ENCODE peak calls at places on chromosomes 16 and 17, in four cellular contexts. H is HL-60, L is K562, S is GM12878. A is an unnamed sample.

GRCh38 chr17:38620551-38621277 is 15.0 kb upstream of the SRCIN1 start:
- DNase-seq in H (no peak), L (no peak), S (no peak), A (no peak)

GRCh38 chr16:67562918-67563707 is 787 bp downstream of the CTCF start:
- DNase-seq in L (peak), H (peak), S (no peak), A (peak)

GRCh38 chr17:48102700-48103378 is 1.6 kb upstream of the CBX1 start:
- DNase-seq in H (peak), S (no peak), L (no peak), A (no peak)

GRCh38 chr16:1825864-1826690 is 548 bp downstream of the HAGH start:
- DNase-seq in L (no peak), S (no peak), H (peak), A (peak)

GRCh38 chr16:1220841-1221627 is 4.0 kb downstream of the TPSG1 start:
- DNase-seq in L (no peak), S (no peak), H (no peak), A (no peak)

GRCh38 chr17:59838196-59838911 is 54.4 kb downstream of the TUBD1 start:
- DNase-seq in H (no peak), L (peak), S (no peak), A (no peak)

GRCh38 chr17:80101946-80102706 is 745 bp downstream of the GAA start:
- DNase-seq in S (no peak), L (peak), H (peak), A (peak)

GRCh38 chr17:36942631-36943125 is 5.4 kb downstream of the LHX1 start:
- DNase-seq in L (no peak), S (no peak), H (no peak), A (peak)

GRCh38 chr16:56388209-56388608 is 37.1 kb downstream of the AMFR start:
- DNase-seq in L (no peak), H (no peak), S (no peak), A (no peak)

GRCh38 chr16:180101-180920 is at the start of gene HBQ1:
- DNase-seq in H (no peak), L (peak), S (no peak), A (peak)

GRCh38 chr17:73957564-73957963 is 245.9 kb upstream of the RPL38 start:
- DNase-seq in S (no peak), H (no peak), L (no peak), A (peak)

GRCh38 chr17:61460796-61461585 is 8.8 kb downstream of the TBX4 start:
- DNase-seq in H (no peak), L (no peak), S (no peak), A (no peak)

GRCh38 chr16:69324013-69324531 is 6.3 kb downstream of the PDF start:
- DNase-seq in H (peak), S (no peak), L (peak), A (peak)

GRCh38 chr17:47239663-47240374 is 13.8 kb upstream of the ITGB3 start:
- DNase-seq in L (peak), H (peak), S (peak), A (peak)

GRCh38 chr16:57889960-57890751 is 80.8 kb downstream of the CNGB1 start:
- DNase-seq in S (no peak), H (no peak), L (no peak), A (no peak)

GRCh38 chr16:8886593-8887437 is 4.7 kb downstream of the LITAFD start:
- DNase-seq in L (no peak), H (no peak), S (no peak), A (no peak)

GRCh38 chr16:57316390-57317017 is 32.0 kb upstream of the PLLP start:
- DNase-seq in H (no peak), S (no peak), L (no peak), A (no peak)

GRCh38 chr16:23280483-23280967 is 21.6 kb upstream of the SCNN1B start:
- DNase-seq in H (no peak), S (no peak), L (no peak), A (no peak)

GRCh38 chr16:86337581-86338402 is 172.5 kb upstream of the FOXF1 start:
- DNase-seq in S (no peak), H (no peak), L (no peak), A (no peak)

GRCh38 chr17:50304781-50305404 is 30.6 kb downstream of the TMEM92 start:
- DNase-seq in H (no peak), L (no peak), S (no peak), A (no peak)

GRCh38 chr16:75062944-75063444 is 53.6 kb downstream of the LDHD start:
- DNase-seq in L (no peak), H (no peak), S (no peak), A (no peak)

GRCh38 chr17:50352072-50352692 is 6.3 kb downstream of the XYLT2 start:
- DNase-seq in S (no peak), H (no peak), L (no peak), A (no peak)

GRCh38 chr16:14286381-14287230 is 215.5 kb downstream of the MRTFB start:
- DNase-seq in H (no peak), S (no peak), L (no peak), A (no peak)

GRCh38 chr17:50060951-50061712 is 5.2 kb downstream of the ITGA3 start:
- DNase-seq in S (no peak), H (no peak), L (no peak), A (no peak)

GRCh38 chr17:77503916-77504651 is 363.3 kb downstream of the SEC14L1 start:
- DNase-seq in L (no peak), H (no peak), S (no peak), A (peak)

GRCh38 chr16:69924777-69925191 is 26.4 kb upstream of the CLEC18A start:
- DNase-seq in L (no peak), S (no peak), H (no peak), A (no peak)

GRCh38 chr17:45927247-45927646 is 32.9 kb downstream of the MAPT start:
- DNase-seq in L (no peak), H (no peak), S (no peak), A (no peak)

GRCh38 chr17:35044181-35044580 is 19.3 kb downstream of the RFFL start:
- DNase-seq in H (no peak), S (no peak), L (no peak), A (no peak)

GRCh38 chr17:38701504-38702165 is 3.4 kb upstream of the MLLT6 start:
- DNase-seq in L (peak), S (peak), H (peak), A (no peak)

GRCh38 chr16:64626771-64627170 is 495.1 kb downstream of the CDH11 start:
- DNase-seq in L (no peak), H (no peak), S (no peak), A (no peak)

GRCh38 chr17:48960834-48961515 is 7.4 kb downstream of the GIP start:
- DNase-seq in H (no peak), S (no peak), L (peak), A (no peak)

GRCh38 chr17:40015998-40016691 is 905 bp downstream of the CSF3 start:
- DNase-seq in H (no peak), S (no peak), L (no peak), A (no peak)

GRCh38 chr17:40015005-40015997 is at the start of gene CSF3:
- DNase-seq in H (no peak), L (no peak), S (no peak), A (peak)

GRCh38 chr17:40017422-40018080 is 2.3 kb downstream of the CSF3 start:
- DNase-seq in L (no peak), H (no peak), S (no peak), A (peak)

GRCh38 chr17:40016692-40017000 is 1.4 kb downstream of the CSF3 start:
- DNase-seq in H (no peak), S (no peak), L (no peak), A (no peak)

GRCh38 chr17:40014375-40014980 is 762 bp upstream of the CSF3 start:
- DNase-seq in L (no peak), H (no peak), S (no peak), A (peak)
- TF ChIP-seq GABPA in L (no peak), H (no peak), S (no peak), A (no peak)

DNA sequence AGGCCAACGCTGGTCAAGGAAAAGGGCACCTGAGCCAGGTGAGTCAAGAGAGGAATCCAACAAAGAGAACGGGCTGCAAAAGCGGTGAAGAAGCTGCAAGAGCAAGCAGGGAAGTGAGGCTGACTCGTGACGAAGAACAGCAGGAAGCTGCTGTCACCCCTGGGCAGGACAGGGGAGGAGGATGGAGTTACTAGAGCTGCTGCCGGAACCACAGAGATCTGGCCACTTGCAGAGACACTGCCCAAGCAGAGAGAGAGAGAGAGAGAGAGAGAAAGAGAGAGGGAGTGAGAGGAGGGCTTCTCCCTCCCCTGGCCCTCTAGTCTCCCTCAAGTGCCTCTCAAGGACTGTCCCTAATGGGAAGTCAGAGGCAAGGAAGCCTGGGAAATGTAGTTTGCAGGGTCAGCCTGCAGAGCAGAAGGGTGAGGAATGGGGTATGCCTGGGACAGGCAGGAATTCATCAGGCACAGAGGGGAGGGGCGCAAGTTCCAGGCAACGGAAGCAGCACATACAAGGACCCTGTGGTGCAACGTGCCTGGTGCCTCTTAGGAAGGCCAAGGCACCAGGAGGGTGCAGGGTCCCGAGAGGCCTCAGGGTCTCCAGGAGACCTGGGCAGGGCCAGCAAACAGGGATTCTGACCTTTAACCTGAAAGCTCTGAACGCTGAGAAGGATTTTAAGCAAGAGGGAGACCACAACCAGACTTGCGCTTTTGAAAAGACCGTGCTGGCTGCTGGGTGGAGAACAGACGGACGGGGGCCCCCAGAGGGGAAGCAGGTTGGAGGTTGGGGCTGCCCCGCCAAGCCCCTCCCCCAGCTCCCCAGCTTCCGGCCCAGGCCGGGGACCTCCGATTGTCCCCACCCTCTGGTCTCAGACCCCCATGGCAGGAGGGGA is 45.8 kb upstream of the CIBAR2 start:
- DNase-seq in H (no peak), S (peak), L (no peak), A (peak)
- TF ChIP-seq GABPA in H (no peak), S (peak), L (peak), A (peak)

GRCh38 chr17:16932156-16932555 is 39.8 kb downstream of the TNFRSF13B start:
- DNase-seq in L (no peak), S (no peak), H (no peak), A (no peak)
- TF ChIP-seq GABPA in L (no peak), S (no peak), H (no peak), A (no peak)

GRCh38 chr16:3084969-3085670 is 14.0 kb downstream of the ZSCAN10 start:
- DNase-seq in L (no peak), H (no peak), S (no peak), A (no peak)

GRCh38 chr16:3085868-3086595 is 13.1 kb downstream of the ZSCAN10 start:
- DNase-seq in S (no peak), H (no peak), L (no peak), A (no peak)

GRCh38 chr16:3087243-3087791 is 11.8 kb downstream of the ZSCAN10 start:
- DNase-seq in S (no peak), H (no peak), L (peak), A (no peak)

GRCh38 chr16:3087836-3088235 is 11.3 kb downstream of the ZSCAN10 start:
- DNase-seq in H (no peak), S (no peak), L (no peak), A (no peak)

GRCh38 chr16:3086596-3087242 is 12.4 kb downstream of the ZSCAN10 start:
- DNase-seq in H (peak), S (no peak), L (no peak), A (no peak)
- TF ChIP-seq GABPA in H (no peak), S (no peak), L (no peak), A (no peak)

DNA sequence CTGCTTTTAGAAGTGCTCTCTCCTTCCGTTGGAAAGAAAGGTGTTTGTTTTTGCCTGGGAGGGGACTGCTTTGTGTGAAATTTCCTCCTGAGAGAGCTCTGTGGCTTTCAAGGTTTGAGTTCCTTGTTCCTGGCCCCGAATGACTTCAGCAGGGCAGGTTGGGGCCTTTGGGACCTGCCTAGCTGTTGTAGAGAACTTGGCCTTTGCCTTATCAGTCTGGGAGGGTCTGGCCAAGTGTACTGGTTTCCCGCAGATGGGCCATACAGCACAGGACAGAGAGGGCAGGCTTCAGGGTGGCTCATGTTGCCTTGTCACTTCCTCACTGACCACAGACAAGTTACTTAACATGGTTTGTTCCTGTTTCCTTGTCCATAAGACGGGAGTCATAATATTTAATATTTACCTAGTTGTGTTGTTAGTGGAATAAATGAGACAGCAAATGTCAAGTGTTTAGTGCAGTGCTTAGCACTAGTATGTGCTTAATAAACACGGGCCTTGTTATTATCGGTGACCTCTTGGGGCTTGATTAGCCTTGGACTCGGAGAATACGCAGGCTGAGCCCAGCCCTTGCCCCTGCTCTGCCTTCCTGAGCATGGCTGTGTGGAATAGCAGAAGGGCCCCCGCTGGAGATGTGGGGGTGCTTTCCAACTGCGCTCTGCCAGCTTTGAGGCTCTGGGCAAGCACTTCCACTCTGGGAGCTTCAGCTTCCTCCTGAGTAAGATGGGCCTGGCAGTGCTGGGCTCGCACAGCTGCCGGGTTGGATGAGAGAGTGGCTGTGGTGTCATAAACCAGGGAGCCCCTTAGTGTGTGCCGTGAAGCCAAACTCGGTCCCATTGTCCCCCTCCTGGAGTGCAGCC is 6.6 kb downstream of the PRSS8 start:
- DNase-seq in L (peak), H (peak), S (no peak), A (no peak)
- TF ChIP-seq GABPA in L (peak), H (peak), S (no peak), A (no peak)

GRCh38 chr17:64687959-64688358 is 25.9 kb upstream of the SMURF2 start:
- DNase-seq in S (no peak), L (no peak), H (no peak), A (no peak)
- TF ChIP-seq GABPA in S (no peak), L (no peak), H (no peak), A (no peak)

GRCh38 chr16:81608515-81609209 is 164.1 kb downstream of the CMIP start:
- DNase-seq in S (no peak), L (no peak), H (peak), A (no peak)
- TF ChIP-seq GABPA in S (no peak), L (no peak), H (no peak), A (no peak)

A was measured in SK-N-SH.